ENCODE peak calls at places on chromosomes 4 and X, in nine cellular contexts. Z, U, S, Q, G, A, D, X and R are unnamed samples.

GRCh38 chrX:110944323-110944761 is 148.7 kb upstream of the CHRDL1 start:
- DNase-seq in Z (no peak), U (no peak), S (no peak), Q (peak), G (no peak), A (peak), D (no peak), X (no peak), R (no peak)

GRCh38 chrX:120751683-120752082 is 121.8 kb upstream of the C1GALT1C1 start:
- DNase-seq in Z (no peak), U (no peak), S (no peak), Q (peak), G (no peak), A (no peak), D (no peak), X (no peak), R (no peak)

GRCh38 chr4:80913381-80913780 is 117.1 kb upstream of the BMP3 start:
- DNase-seq in Z (no peak), U (no peak), S (no peak), Q (no peak), G (no peak), A (no peak), D (no peak), X (no peak), R (no peak)

GRCh38 chr4:71828450-71828849 is 44.6 kb upstream of the GC start:
- DNase-seq in Z (no peak), U (no peak), S (no peak), Q (no peak), G (no peak), A (no peak), D (no peak), X (no peak), R (no peak)

GRCh38 chr4:189436207-189436606 is 504.5 kb upstream of the FRG1 start:
- DNase-seq in Z (no peak), U (no peak), S (no peak), Q (no peak), G (no peak), A (no peak), D (peak), X (no peak), R (no peak)

GRCh38 chr4:127622923-127623754 is 9.6 kb upstream of the INTU start:
- DNase-seq in Z (peak), U (peak), S (peak), Q (peak), G (peak), A (peak), D (peak), X (no peak), R (no peak)

GRCh38 chr4:161382655-161383054 is 781.1 kb downstream of the FSTL5 start:
- DNase-seq in Z (no peak), U (no peak), S (no peak), Q (no peak), G (no peak), A (no peak), D (no peak), X (no peak), R (no peak)

GRCh38 chrX:47168495-47169073 is 23.6 kb downstream of the RBM10 start:
- DNase-seq in Z (peak), U (no peak), S (no peak), Q (no peak), G (no peak), A (no peak), D (no peak), X (no peak), R (no peak)

GRCh38 chr4:7291372-7292135 is 99.2 kb downstream of the SORCS2 start:
- DNase-seq in Z (no peak), U (peak), S (no peak), Q (no peak), G (no peak), A (no peak), D (no peak), X (no peak), R (no peak)

GRCh38 chrX:16903274-16904019 is 33.3 kb upstream of the RBBP7 start:
- DNase-seq in Z (no peak), U (no peak), S (no peak), Q (no peak), G (no peak), A (no peak), D (no peak), X (no peak), R (no peak)

GRCh38 chrX:7198499-7198898 is 50.5 kb upstream of the PUDP start:
- DNase-seq in Z (no peak), U (peak), S (no peak), Q (no peak), G (no peak), A (no peak), D (no peak), X (no peak), R (no peak)

GRCh38 chr4:83335691-83336090 is 1.0 kb upstream of the HPSE start:
- DNase-seq in Z (no peak), U (no peak), S (no peak), Q (no peak), G (no peak), A (no peak), D (no peak), X (no peak), R (no peak)

GRCh38 chr4:83876047-83876446 is 340.1 kb downstream of the GPAT3 start:
- DNase-seq in Z (no peak), U (peak), S (peak), Q (no peak), G (no peak), A (no peak), D (no peak), X (no peak), R (no peak)

GRCh38 chr4:89072921-89073320 is 15.9 kb upstream of the FAM13A start:
- DNase-seq in Z (no peak), U (no peak), S (no peak), Q (peak), G (no peak), A (no peak), D (no peak), X (no peak), R (no peak)

GRCh38 chr4:183035726-183036415 is 63.2 kb upstream of the WWC2 start:
- DNase-seq in Z (no peak), U (no peak), S (no peak), Q (no peak), G (no peak), A (no peak), D (no peak), X (no peak), R (no peak)

GRCh38 chrX:153771261-153771681 is 7.2 kb downstream of the PLXNB3 start:
- DNase-seq in Z (peak), U (no peak), S (peak), Q (no peak), G (no peak), A (no peak), D (no peak), X (no peak), R (no peak)

GRCh38 chr4:111854494-111855087 is 290.7 kb upstream of the FAM241A start:
- DNase-seq in Z (no peak), U (peak), S (peak), Q (no peak), G (peak), A (no peak), D (peak), X (no peak), R (no peak)

GRCh38 chr4:18934197-18934596 is 912.6 kb upstream of the LCORL start:
- DNase-seq in Z (no peak), U (peak), S (peak), Q (no peak), G (no peak), A (peak), D (no peak), X (no peak), R (no peak)

GRCh38 chr4:24089831-24090531 is 200.1 kb upstream of the PPARGC1A start:
- DNase-seq in Z (no peak), U (peak), S (no peak), Q (no peak), G (peak), A (no peak), D (no peak), X (no peak), R (no peak)

GRCh38 chr4:153038493-153039311 is 102.6 kb downstream of the FHDC1 start:
- DNase-seq in Z (no peak), U (no peak), S (no peak), Q (peak), G (no peak), A (peak), D (peak), X (no peak), R (no peak)

GRCh38 chrX:9318761-9319160 is 146.1 kb upstream of the TBL1X start:
- DNase-seq in Z (no peak), U (no peak), S (no peak), Q (peak), G (no peak), A (no peak), D (no peak), X (no peak), R (no peak)

GRCh38 chr4:2805712-2806391 is 13.0 kb downstream of the SH3BP2 start:
- DNase-seq in Z (peak), U (no peak), S (no peak), Q (no peak), G (no peak), A (no peak), D (no peak), X (no peak), R (no peak)

GRCh38 chrX:140099221-140099620 is 133.9 kb upstream of the CXorf66 start:
- DNase-seq in Z (no peak), U (no peak), S (no peak), Q (no peak), G (no peak), A (no peak), D (no peak), X (no peak), R (no peak)

GRCh38 chrX:70452143-70452733 is 7.6 kb downstream of the DLG3 start:
- DNase-seq in Z (peak), U (peak), S (peak), Q (peak), G (no peak), A (peak), D (peak), X (no peak), R (peak)